ENCODE peak calls at places on chromosomes 3 and 15, in seven cellular contexts. P is PC-3, G is fibroblast of lung, K is transverse colon, W is right lobe of liver, R is sigmoid colon, Q is aorta. A is an unnamed sample.

GRCh38 chr3:15099364-15100098 is 583 bp upstream of the RBSN start:
- DNase-seq in W (no peak), Q (no peak), K (peak), G (no peak), P (no peak), R (no peak), A (no peak)

GRCh38 chr15:47870956-47871625 is 153.8 kb downstream of the SEMA6D start:
- DNase-seq in P (peak), G (peak), K (no peak), Q (no peak), R (no peak), W (no peak), A (no peak)

GRCh38 chr3:11390411-11391171 is 118.4 kb downstream of the ATG7 start:
- DNase-seq in R (no peak), G (peak), W (no peak), Q (no peak), P (no peak), K (no peak), A (no peak)

GRCh38 chr3:120767106-120767505 is 24.6 kb downstream of the GTF2E1 start:
- DNase-seq in Q (no peak), K (no peak), R (no peak), W (no peak), P (no peak), G (peak), A (no peak)

GRCh38 chr15:78681306-78682012 is 40.4 kb upstream of the CHRNB4 start:
- DNase-seq in Q (no peak), R (no peak), P (no peak), K (no peak), G (no peak), W (no peak), A (no peak)

GRCh38 chr15:49235446-49236207 is 65.6 kb downstream of the GALK2 start:
- DNase-seq in K (peak), W (no peak), Q (peak), P (peak), G (peak), R (peak), A (peak)

GRCh38 chr3:79490165-79491028 is 277.4 kb downstream of the ROBO1 start:
- DNase-seq in Q (peak), P (no peak), W (no peak), K (peak), G (peak), R (peak), A (peak)

GRCh38 chr3:42505849-42506410 is 3.5 kb downstream of the VIPR1 start:
- DNase-seq in R (peak), G (no peak), P (no peak), W (peak), K (peak), Q (peak), A (no peak)

DNA sequence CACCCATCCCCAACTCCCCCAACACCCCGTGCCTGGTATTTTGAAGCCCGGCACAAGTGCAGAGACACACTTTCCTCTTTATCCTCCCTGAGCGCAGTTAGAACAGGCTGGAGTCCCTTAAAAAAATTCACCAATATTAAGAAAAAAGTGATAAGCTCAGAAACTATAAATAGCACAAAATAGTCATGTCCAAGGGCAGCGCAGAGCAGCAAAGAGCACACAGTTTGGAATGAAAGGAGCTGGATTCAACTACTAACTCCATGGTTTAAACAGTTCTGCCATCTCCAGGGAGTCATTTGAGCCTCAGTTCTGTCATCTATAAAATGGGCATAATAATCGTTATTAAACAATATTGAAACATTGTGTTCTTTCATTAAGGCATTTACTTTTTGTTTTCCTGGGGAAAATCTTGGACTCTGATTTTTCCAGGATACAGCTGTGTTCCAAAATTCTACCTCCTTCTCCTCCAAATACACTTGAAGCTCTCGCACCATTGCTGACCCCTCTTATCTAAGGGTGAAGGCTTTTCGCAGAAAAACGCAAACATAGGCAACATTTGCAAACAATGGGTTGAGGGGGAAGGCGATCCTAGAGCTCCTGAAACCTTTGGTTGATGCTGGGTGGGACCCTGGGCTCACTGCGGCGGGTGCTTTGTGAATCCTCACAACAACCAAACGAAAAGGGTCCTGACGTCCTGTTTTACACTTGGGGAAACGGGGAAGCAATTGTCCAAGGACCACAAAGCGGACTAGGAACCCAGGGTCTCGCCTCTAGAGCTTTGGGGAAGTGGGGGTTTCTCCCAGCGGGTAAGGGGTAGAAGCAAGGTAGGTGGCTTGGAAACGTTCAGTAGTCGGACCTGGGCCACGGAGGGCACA is 41.8 kb downstream of the EPHB3 start:
- DNase-seq in W (no peak), P (no peak), K (no peak), R (no peak), Q (no peak), G (no peak), A (no peak)
- H3K4me3 ChIP-seq in W (peak), P (no peak), K (peak), R (peak), Q (peak), G (no peak), A (peak)

GRCh38 chr3:195209836-195210551 is 61.0 kb downstream of the XXYLT1 start:
- DNase-seq in K (no peak), Q (peak), P (no peak), R (peak), G (peak), W (no peak), A (peak)

GRCh38 chr3:195207731-195208130 is 63.2 kb downstream of the XXYLT1 start:
- DNase-seq in Q (no peak), W (no peak), K (no peak), G (no peak), P (no peak), R (no peak), A (no peak)

GRCh38 chr3:195208631-195209030 is 62.3 kb downstream of the XXYLT1 start:
- DNase-seq in K (no peak), P (no peak), G (no peak), W (no peak), Q (no peak), R (no peak), A (no peak)

GRCh38 chr3:195208183-195208582 is 62.8 kb downstream of the XXYLT1 start:
- DNase-seq in Q (no peak), W (no peak), G (no peak), R (no peak), K (peak), P (no peak), A (no peak)

DNA sequence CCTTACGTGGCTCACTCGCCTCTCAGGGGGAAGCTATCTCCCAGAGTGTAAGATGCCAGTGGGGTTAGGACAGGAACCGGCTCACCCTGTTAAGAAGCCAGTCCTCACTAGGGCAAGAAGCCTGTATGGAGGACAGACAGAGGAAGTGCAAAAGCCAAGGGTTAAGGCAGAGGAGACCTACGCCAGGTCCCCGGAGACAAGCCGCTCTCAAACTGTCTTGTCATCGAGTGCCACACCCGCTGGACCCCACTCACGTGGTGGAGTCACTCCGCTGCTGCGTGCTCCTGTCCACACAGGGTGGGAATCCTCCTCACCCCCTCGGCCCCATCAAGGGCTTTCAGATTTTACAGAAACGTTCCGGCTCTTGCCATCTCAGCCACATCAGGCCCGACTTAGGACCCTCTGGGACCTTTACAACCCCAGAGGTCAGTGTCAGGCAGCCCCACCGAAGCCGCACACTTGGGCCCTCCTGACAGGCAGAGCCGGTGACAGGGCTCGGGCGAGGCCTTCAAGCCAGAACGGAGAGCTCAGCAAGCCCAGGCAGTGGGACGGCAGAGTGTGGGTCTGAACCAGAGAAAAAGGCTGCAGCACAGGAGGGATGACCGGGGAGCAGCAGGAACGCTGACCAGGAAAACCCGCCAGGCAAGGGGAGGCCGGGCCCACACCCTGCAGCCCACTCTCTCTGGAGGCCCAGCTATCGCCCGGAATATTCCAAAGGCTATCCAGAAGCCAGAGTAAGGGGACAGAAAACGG is 61.7 kb downstream of the XXYLT1 start:
- DNase-seq in R (peak), G (no peak), Q (peak), K (no peak), P (no peak), W (no peak), A (no peak)
- H3K27ac ChIP-seq in R (peak), G (peak), Q (peak), K (peak), P (no peak), W (peak), A (peak)

DNA sequence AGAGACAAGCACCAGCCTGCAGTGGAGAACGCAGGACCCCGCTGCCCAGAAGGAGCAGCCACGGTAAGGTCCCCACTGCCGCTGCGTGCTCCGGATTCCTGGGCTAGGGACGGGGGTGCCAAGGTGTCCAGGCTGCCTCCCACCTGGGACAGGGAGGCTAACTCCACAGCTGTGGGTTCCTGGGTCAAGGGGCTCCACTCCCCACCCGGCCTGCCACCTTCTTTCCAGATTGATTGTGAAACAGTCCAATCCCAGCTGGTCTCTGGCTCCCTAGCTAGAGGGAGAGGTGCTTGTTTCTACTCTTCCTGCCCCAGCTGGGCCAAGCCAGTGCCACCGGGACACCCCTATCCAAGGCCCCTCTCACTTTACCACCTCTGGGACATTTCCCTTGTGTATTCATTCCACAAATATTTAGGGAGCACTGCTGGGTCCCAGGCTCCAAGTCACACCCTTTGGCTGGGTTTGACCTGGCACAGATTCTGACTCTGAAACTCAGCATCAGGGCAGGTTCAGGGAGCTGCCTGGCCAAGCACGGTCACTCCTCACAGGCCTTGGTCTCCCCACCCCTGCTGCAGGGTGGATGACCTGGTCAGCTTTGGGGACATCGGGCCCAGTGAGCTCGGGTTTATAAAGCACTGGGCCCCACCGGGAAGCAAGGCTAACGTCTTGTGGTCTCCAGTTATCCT is 1.9 kb downstream of the PAK6 start:
- DNase-seq in P (peak), W (no peak), G (no peak), R (peak), K (no peak), Q (no peak), A (no peak)
- H3K4me3 ChIP-seq in P (no peak), W (no peak), G (no peak), R (no peak), K (no peak), Q (no peak), A (no peak)

GRCh38 chr15:62927196-62927595 is 115.4 kb upstream of the TPM1 start:
- DNase-seq in R (no peak), Q (no peak), W (no peak), P (no peak), G (no peak), K (no peak), A (no peak)
- H3K27ac ChIP-seq in R (no peak), Q (no peak), W (no peak), P (no peak), G (no peak), K (no peak), A (no peak)

GRCh38 chr3:3666664-3667063 is 132.6 kb upstream of the LRRN1 start:
- DNase-seq in K (no peak), G (no peak), R (no peak), P (no peak), W (no peak), Q (no peak), A (no peak)
- H3K4me3 ChIP-seq in K (no peak), G (no peak), R (no peak), P (no peak), W (no peak), Q (no peak), A (no peak)

GRCh38 chr15:99716540-99716939 is 16.7 kb downstream of the LYSMD4 start:
- DNase-seq in G (no peak), R (no peak), K (no peak), Q (no peak), W (no peak), P (no peak), A (no peak)
- H3K27ac ChIP-seq in G (no peak), R (peak), K (peak), Q (peak), W (no peak), P (no peak), A (peak)